ENCODE peak calls at places on chromosomes 5 and 9, in seven cellular contexts. A is tibial nerve, J is fibroblast of lung, T is small intestine, P is NCI-H1092, S is AG08395, C is CD14-positive monocyte. V is an unnamed sample.

GRCh38 chr5:53825016-53825415 is 264.6 kb downstream of the NDUFS4 start:
- DNase-seq in A (no peak), J (no peak), T (no peak), P (no peak), S (no peak), C (no peak), V (no peak)

GRCh38 chr9:4293293-4293931 is 6.5 kb downstream of the GLIS3 start:
- DNase-seq in A (no peak), J (peak; percentile 99), T (no peak), P (no peak), S (peak; percentile 70), C (no peak), V (peak; percentile 66)

GRCh38 chr9:105341784-105342183 is 97.3 kb downstream of the SLC44A1 start:
- DNase-seq in A (no peak), J (peak; percentile 23), T (peak; percentile 64), P (no peak), S (peak; percentile 34), C (no peak), V (no peak)

GRCh38 chr9:88749420-88749819 is 214.4 kb downstream of the NXNL2 start:
- DNase-seq in A (no peak), J (peak; percentile 72), T (no peak), P (no peak), S (peak; percentile 51), C (no peak), V (no peak)

GRCh38 chr5:179623906-179624741 is 653 bp upstream of the HNRNPH1 start:
- DNase-seq in A (no peak), J (peak; percentile 91), T (no peak), P (no peak), S (peak; percentile 90), C (peak; percentile 80), V (peak; percentile 93)

GRCh38 chr9:86242012-86242411 is 17.4 kb downstream of the C9orf153 start:
- DNase-seq in A (no peak), J (no peak), T (peak; percentile 53), P (no peak), S (no peak), C (no peak), V (no peak)

GRCh38 chr5:80220268-80220897 is 35.5 kb downstream of the SERINC5 start:
- DNase-seq in A (no peak), J (peak; percentile 43), T (no peak), P (no peak), S (no peak), C (no peak), V (no peak)

GRCh38 chr5:142644640-142645361 is 41.1 kb downstream of the FGF1 start:
- DNase-seq in A (no peak), J (peak; percentile 100), T (no peak), P (no peak), S (peak; percentile 98), C (no peak), V (peak; percentile 96)

GRCh38 chr5:178438746-178439260 is 151.4 kb downstream of the COL23A1 start:
- DNase-seq in A (no peak), J (no peak), T (no peak), P (no peak), S (no peak), C (peak; percentile 11), V (no peak)

GRCh38 chr5:16726538-16726946 is 109.7 kb upstream of the RETREG1 start:
- DNase-seq in A (no peak), J (peak; percentile 56), T (no peak), P (no peak), S (no peak), C (no peak), V (no peak)

GRCh38 chr5:82174128-82174918 is 103.8 kb downstream of the RPS23 start:
- DNase-seq in A (no peak), J (peak; percentile 91), T (peak; percentile 40), P (no peak), S (peak; percentile 39), C (peak; percentile 47), V (peak; percentile 9)

GRCh38 chr5:180128671-180129261 is 57.2 kb upstream of the RNF130 start:
- DNase-seq in A (no peak), J (no peak), T (no peak), P (no peak), S (no peak), C (no peak), V (no peak)

GRCh38 chr9:97220894-97221477 is 86.5 kb upstream of the CCDC180 start:
- DNase-seq in A (no peak), J (no peak), T (no peak), P (no peak), S (no peak), C (no peak), V (peak; percentile 2)

GRCh38 chr9:6214451-6214850 is 1.2 kb upstream of the IL33 start:
- DNase-seq in A (no peak), J (peak; percentile 79), T (no peak), P (no peak), S (no peak), C (no peak), V (no peak)

GRCh38 chr5:38738898-38739743 is 106.7 kb upstream of the OSMR start:
- DNase-seq in A (no peak), J (peak; percentile 46), T (no peak), P (no peak), S (no peak), C (no peak), V (no peak)

GRCh38 chr5:139272471-139273321 is 20.8 kb upstream of the MATR3 start:
- DNase-seq in A (no peak), J (peak; percentile 64), T (peak; percentile 55), P (no peak), S (peak; percentile 17), C (no peak), V (no peak)

GRCh38 chr9:124440786-124441185 is 9.5 kb upstream of the ADGRD2 start:
- DNase-seq in A (no peak), J (no peak), T (no peak), P (no peak), S (no peak), C (no peak), V (no peak)

GRCh38 chr5:2739360-2740050 is 12.0 kb downstream of the IRX2 start:
- DNase-seq in A (no peak), J (no peak), T (no peak), P (peak; percentile 36), S (no peak), C (no peak), V (no peak)

GRCh38 chr9:129624947-129625346 is 1.0 kb upstream of the NTMT1 start:
- DNase-seq in A (no peak), J (no peak), T (no peak), P (no peak), S (no peak), C (no peak), V (no peak)

GRCh38 chr5:83368317-83368716 is 103.2 kb upstream of the VCAN start:
- DNase-seq in A (no peak), J (peak; percentile 91), T (no peak), P (no peak), S (peak; percentile 84), C (peak; percentile 89), V (no peak)

GRCh38 chr5:132021654-132022053 is 10.2 kb upstream of the ACSL6 start:
- DNase-seq in A (no peak), J (no peak), T (no peak), P (no peak), S (no peak), C (no peak), V (no peak)

GRCh38 chr9:68808481-68808880 is 103.4 kb downstream of the PIP5K1B start:
- DNase-seq in A (no peak), J (no peak), T (no peak), P (peak; percentile 78), S (no peak), C (no peak), V (no peak)

GRCh38 chr5:120901199-120901598 is 437.1 kb downstream of the PRR16 start:
- DNase-seq in A (no peak), J (no peak), T (no peak), P (no peak), S (no peak), C (no peak), V (no peak)

GRCh38 chr5:169889572-169889971 is 90.7 kb downstream of the INSYN2B start:
- DNase-seq in A (no peak), J (no peak), T (no peak), P (no peak), S (no peak), C (no peak), V (no peak)

GRCh38 chr5:97097348-97098220 is 44.8 kb downstream of the LIX1 start:
- DNase-seq in A (no peak), J (no peak), T (no peak), P (no peak), S (no peak), C (no peak), V (no peak)

GRCh38 chr9:109972026-109973005 is 192.3 kb downstream of the PALM2AKAP2 start:
- DNase-seq in A (no peak), J (no peak), T (peak; percentile 38), P (no peak), S (no peak), C (peak; percentile 70), V (no peak)

V was measured in hepatic stellate cell.